ENCODE peak calls at places on chromosome 10, in seven cellular contexts. G is CD4-positive, CD25-positive, alpha-beta regulatory T cell; E is activated T-cell treated with anti-CD3 and anti-CD28 coated beads, Interleukin-2, amount 50 U/mL, for 4 hours; N is activated CD8-positive, alpha-beta memory T cell treated with anti-CD3 and anti-CD28 coated beads, Interleukin-2, amount 10 ng/mL, durations not matched to agents 7 days and 5 days; T is lower lobe of right lung; I is stimulated activated naive CD8-positive, alpha-beta T cell treated with anti-CD3 and anti-CD28 coated beads, Interleukin-15, amount 100 ng/mL, for 72 hours; U is activated CD8-positive, alpha-beta T cell treated with anti-CD3 and anti-CD28 coated beads for 36 hours. Z is an unnamed sample.

GRCh38 chr10:84588971-84589370 is 260.6 kb downstream of the CCSER2 start:
- ATAC-seq in G (no peak), E (no peak), N (no peak), T (no peak), I (no peak), U (no peak), Z (no peak)

GRCh38 chr10:36349445-36350063 is 707.5 kb upstream of the FZD8 start:
- ATAC-seq in G (no peak), E (no peak), N (no peak), T (no peak), I (no peak), U (no peak), Z (no peak)

GRCh38 chr10:59926086-59926485 is 19.7 kb upstream of the CCDC6 start:
- ATAC-seq in G (no peak), E (no peak), N (no peak), T (no peak), I (no peak), U (no peak), Z (no peak)

GRCh38 chr10:95289003-95289920 is 1.5 kb downstream of the PDLIM1 start:
- ATAC-seq in G (no peak), E (no peak), N (no peak), T (peak), I (no peak), U (no peak), Z (no peak)

GRCh38 chr10:101270763-101271162 is 41.5 kb upstream of the LBX1 start:
- ATAC-seq in G (no peak), E (no peak), N (no peak), T (no peak), I (no peak), U (no peak), Z (no peak)

GRCh38 chr10:26385443-26385842 is 52.7 kb upstream of the APBB1IP start:
- ATAC-seq in G (no peak), E (no peak), N (no peak), T (no peak), I (no peak), U (no peak), Z (no peak)

GRCh38 chr10:102597131-102597891 is 47.0 kb upstream of the TRIM8 start:
- ATAC-seq in G (no peak), E (no peak), N (no peak), T (peak), I (no peak), U (no peak), Z (no peak)

GRCh38 chr10:126387931-126388911 is at the start of gene ADAM12:
- ATAC-seq in G (peak), E (peak), N (no peak), T (peak), I (no peak), U (no peak), Z (peak)

GRCh38 chr10:89515031-89515841 is 20.2 kb downstream of the SLC16A12 start:
- ATAC-seq in G (no peak), E (no peak), N (no peak), T (peak), I (no peak), U (no peak), Z (no peak)

GRCh38 chr10:11242443-11243386 is 225.0 kb downstream of the CELF2 start:
- ATAC-seq in G (peak), E (peak), N (peak), T (peak), I (peak), U (peak), Z (peak)

GRCh38 chr10:72010234-72010992 is 46.2 kb downstream of the CHST3 start:
- ATAC-seq in G (no peak), E (no peak), N (no peak), T (no peak), I (no peak), U (no peak), Z (no peak)